ENCODE peak calls at places on chromosomes 2 and 18, in six cellular contexts. One of them, this sample, is unnamed.

GRCh38 chr2:83069724-83070123 is 1389.4 kb downstream of the SUCLG1 start:
- DNase-seq in stimulated activated CD8-positive, alpha-beta memory T cell treated with anti-CD3 and anti-CD28 coated beads, Interleukin-7, amount 100 ng/mL, for 48 hours: no peak
- DNase-seq in hypothalamus: no peak
- DNase-seq in RPMI8226: no peak
- DNase-seq in head of caudate nucleus: no peak
- DNase-seq in GM13977: no peak
- DNase-seq in this sample: no peak

GRCh38 chr2:108919571-108920373 is 69.2 kb downstream of the EDAR start:
- DNase-seq in stimulated activated CD8-positive, alpha-beta memory T cell treated with anti-CD3 and anti-CD28 coated beads, Interleukin-7, amount 100 ng/mL, for 48 hours: no peak
- DNase-seq in head of caudate nucleus: no peak
- DNase-seq in hypothalamus: no peak
- DNase-seq in GM13977: no peak
- DNase-seq in RPMI8226: no peak
- DNase-seq in this sample: no peak

GRCh38 chr2:173196080-173196479 is 120.4 kb downstream of the MAP3K20 start:
- DNase-seq in RPMI8226: no peak
- DNase-seq in hypothalamus: no peak
- DNase-seq in GM13977: no peak
- DNase-seq in head of caudate nucleus: no peak
- DNase-seq in stimulated activated CD8-positive, alpha-beta memory T cell treated with anti-CD3 and anti-CD28 coated beads, Interleukin-7, amount 100 ng/mL, for 48 hours: no peak
- DNase-seq in this sample: no peak

GRCh38 chr2:218428846-218429558 is 10.1 kb downstream of the VIL1 start:
- DNase-seq in GM13977: no peak
- DNase-seq in RPMI8226: no peak
- DNase-seq in hypothalamus: no peak
- DNase-seq in head of caudate nucleus: no peak
- DNase-seq in stimulated activated CD8-positive, alpha-beta memory T cell treated with anti-CD3 and anti-CD28 coated beads, Interleukin-7, amount 100 ng/mL, for 48 hours: no peak
- DNase-seq in this sample: no peak

GRCh38 chr2:219175928-219176817 is 552 bp downstream of the CNPPD1 start:
- DNase-seq in stimulated activated CD8-positive, alpha-beta memory T cell treated with anti-CD3 and anti-CD28 coated beads, Interleukin-7, amount 100 ng/mL, for 48 hours: no peak
- DNase-seq in head of caudate nucleus: peak; percentile 45
- DNase-seq in GM13977: peak; percentile 37
- DNase-seq in RPMI8226: peak; percentile 60
- DNase-seq in hypothalamus: peak; percentile 63
- DNase-seq in this sample: peak; percentile 64

GRCh38 chr2:36535099-36535498 is 62.9 kb downstream of the FEZ2 start:
- DNase-seq in head of caudate nucleus: no peak
- DNase-seq in stimulated activated CD8-positive, alpha-beta memory T cell treated with anti-CD3 and anti-CD28 coated beads, Interleukin-7, amount 100 ng/mL, for 48 hours: no peak
- DNase-seq in GM13977: no peak
- DNase-seq in hypothalamus: no peak
- DNase-seq in RPMI8226: no peak
- DNase-seq in this sample: no peak

GRCh38 chr2:170359466-170359865 is 181.5 kb downstream of the MYO3B start:
- DNase-seq in hypothalamus: no peak
- DNase-seq in head of caudate nucleus: no peak
- DNase-seq in GM13977: no peak
- DNase-seq in stimulated activated CD8-positive, alpha-beta memory T cell treated with anti-CD3 and anti-CD28 coated beads, Interleukin-7, amount 100 ng/mL, for 48 hours: no peak
- DNase-seq in RPMI8226: no peak
- DNase-seq in this sample: no peak

GRCh38 chr18:59150236-59150635 is 10.6 kb downstream of the SEC11C start:
- DNase-seq in GM13977: no peak
- DNase-seq in head of caudate nucleus: no peak
- DNase-seq in RPMI8226: no peak
- DNase-seq in hypothalamus: no peak
- DNase-seq in stimulated activated CD8-positive, alpha-beta memory T cell treated with anti-CD3 and anti-CD28 coated beads, Interleukin-7, amount 100 ng/mL, for 48 hours: no peak
- DNase-seq in this sample: no peak

GRCh38 chr2:9212010-9212638 is 5.5 kb downstream of the ASAP2 start:
- DNase-seq in GM13977: no peak
- DNase-seq in RPMI8226: no peak
- DNase-seq in stimulated activated CD8-positive, alpha-beta memory T cell treated with anti-CD3 and anti-CD28 coated beads, Interleukin-7, amount 100 ng/mL, for 48 hours: no peak
- DNase-seq in head of caudate nucleus: no peak
- DNase-seq in hypothalamus: no peak
- DNase-seq in this sample: no peak

GRCh38 chr2:176080540-176081355 is 3.0 kb downstream of the EVX2 start:
- DNase-seq in hypothalamus: no peak
- DNase-seq in RPMI8226: no peak
- DNase-seq in head of caudate nucleus: peak; percentile 0
- DNase-seq in GM13977: peak; percentile 38
- DNase-seq in stimulated activated CD8-positive, alpha-beta memory T cell treated with anti-CD3 and anti-CD28 coated beads, Interleukin-7, amount 100 ng/mL, for 48 hours: no peak
- DNase-seq in this sample: no peak

GRCh38 chr2:177612651-177613050 is 220.1 kb downstream of the AGPS start:
- DNase-seq in head of caudate nucleus: no peak
- DNase-seq in GM13977: no peak
- DNase-seq in stimulated activated CD8-positive, alpha-beta memory T cell treated with anti-CD3 and anti-CD28 coated beads, Interleukin-7, amount 100 ng/mL, for 48 hours: no peak
- DNase-seq in RPMI8226: no peak
- DNase-seq in hypothalamus: no peak
- DNase-seq in this sample: no peak

GRCh38 chr2:27832396-27832795 is 57.8 kb downstream of the RBKS start:
- DNase-seq in RPMI8226: no peak
- DNase-seq in GM13977: no peak
- DNase-seq in hypothalamus: no peak
- DNase-seq in head of caudate nucleus: no peak
- DNase-seq in stimulated activated CD8-positive, alpha-beta memory T cell treated with anti-CD3 and anti-CD28 coated beads, Interleukin-7, amount 100 ng/mL, for 48 hours: no peak
- DNase-seq in this sample: no peak

GRCh38 chr2:28164280-28164801 is 228.3 kb upstream of the FOSL2 start:
- DNase-seq in head of caudate nucleus: no peak
- DNase-seq in hypothalamus: no peak
- DNase-seq in GM13977: no peak
- DNase-seq in stimulated activated CD8-positive, alpha-beta memory T cell treated with anti-CD3 and anti-CD28 coated beads, Interleukin-7, amount 100 ng/mL, for 48 hours: no peak
- DNase-seq in RPMI8226: no peak
- DNase-seq in this sample: no peak

GRCh38 chr18:77528877-77529276 is 279.2 kb downstream of the GALR1 start:
- DNase-seq in head of caudate nucleus: no peak
- DNase-seq in GM13977: no peak
- DNase-seq in hypothalamus: no peak
- DNase-seq in stimulated activated CD8-positive, alpha-beta memory T cell treated with anti-CD3 and anti-CD28 coated beads, Interleukin-7, amount 100 ng/mL, for 48 hours: no peak
- DNase-seq in RPMI8226: no peak
- DNase-seq in this sample: no peak

GRCh38 chr2:178479275-178479616 is 846 bp upstream of the FKBP7 start:
- DNase-seq in hypothalamus: no peak
- DNase-seq in GM13977: no peak
- DNase-seq in stimulated activated CD8-positive, alpha-beta memory T cell treated with anti-CD3 and anti-CD28 coated beads, Interleukin-7, amount 100 ng/mL, for 48 hours: no peak
- DNase-seq in head of caudate nucleus: no peak
- DNase-seq in RPMI8226: no peak
- DNase-seq in this sample: no peak

GRCh38 chr18:79454034-79454735 is 58.5 kb downstream of the NFATC1 start:
- DNase-seq in hypothalamus: no peak
- DNase-seq in RPMI8226: no peak
- DNase-seq in GM13977: no peak
- DNase-seq in stimulated activated CD8-positive, alpha-beta memory T cell treated with anti-CD3 and anti-CD28 coated beads, Interleukin-7, amount 100 ng/mL, for 48 hours: no peak
- DNase-seq in head of caudate nucleus: no peak
- DNase-seq in this sample: no peak

GRCh38 chr2:20633794-20634259 is 17.1 kb downstream of the HS1BP3 start:
- DNase-seq in RPMI8226: peak; percentile 92
- DNase-seq in GM13977: peak; percentile 63
- DNase-seq in head of caudate nucleus: no peak
- DNase-seq in stimulated activated CD8-positive, alpha-beta memory T cell treated with anti-CD3 and anti-CD28 coated beads, Interleukin-7, amount 100 ng/mL, for 48 hours: no peak
- DNase-seq in hypothalamus: no peak
- DNase-seq in this sample: no peak